ENCODE peak calls at places on chromosome 6, in six cellular contexts. Y is HL-60, B is GM23338, E is HCT116, Q is Panc1, V is vagina. H is an unnamed sample.

GRCh38 chr6:322940-323729 is 30.8 kb downstream of the DUSP22 start:
- DNase-seq in Y (no peak), B (no peak), E (no peak), Q (no peak), V (no peak), H (no peak)

GRCh38 chr6:100152201-100152600 is 158.2 kb upstream of the MCHR2 start:
- DNase-seq in Y (no peak), B (no peak), E (no peak), Q (no peak), V (no peak), H (no peak)

GRCh38 chr6:14530385-14530784 is 412.8 kb downstream of the CD83 start:
- DNase-seq in Y (no peak), B (no peak), E (no peak), Q (no peak), V (no peak), H (no peak)

GRCh38 chr6:42758756-42759430 is 13.0 kb upstream of the TBCC start:
- DNase-seq in Y (no peak), B (no peak), E (no peak), Q (no peak), V (no peak), H (no peak)

GRCh38 chr6:81753709-81754678 is 1.5 kb upstream of the TENT5A start:
- DNase-seq in Y (peak; percentile 95), B (peak; percentile 77), E (peak; percentile 34), Q (no peak), V (no peak), H (peak; percentile 79)

GRCh38 chr6:11654876-11655275 is 117.3 kb downstream of the TMEM170B start:
- DNase-seq in Y (no peak), B (no peak), E (no peak), Q (no peak), V (no peak), H (no peak)

GRCh38 chr6:107590378-107590777 is 100.5 kb downstream of the SOBP start:
- DNase-seq in Y (no peak), B (peak; percentile 28), E (no peak), Q (no peak), V (no peak), H (no peak)

GRCh38 chr6:90131091-90131490 is 165.6 kb downstream of the BACH2 start:
- DNase-seq in Y (no peak), B (no peak), E (no peak), Q (no peak), V (no peak), H (no peak)

GRCh38 chr6:30612213-30612612 is 4.8 kb downstream of the PPP1R10 start:
- DNase-seq in Y (no peak), B (no peak), E (no peak), Q (no peak), V (no peak), H (no peak)

GRCh38 chr6:47464052-47464451 is 13.5 kb upstream of the CD2AP start:
- DNase-seq in Y (no peak), B (no peak), E (no peak), Q (no peak), V (no peak), H (no peak)

GRCh38 chr6:16239798-16240123 is 1.4 kb downstream of the GMPR start:
- DNase-seq in Y (no peak), B (peak; percentile 81), E (peak; percentile 86), Q (no peak), V (no peak), H (no peak)

GRCh38 chr6:19121516-19121915 is 715.7 kb upstream of the ID4 start:
- DNase-seq in Y (no peak), B (no peak), E (no peak), Q (no peak), V (no peak), H (no peak)

GRCh38 chr6:136784910-136785746 is 7.1 kb downstream of the MAP3K5 start:
- DNase-seq in Y (peak; percentile 94), B (no peak), E (no peak), Q (no peak), V (no peak), H (no peak)

GRCh38 chr6:165967768-165968408 is 199.8 kb downstream of the TBXT start:
- DNase-seq in Y (no peak), B (no peak), E (no peak), Q (no peak), V (no peak), H (no peak)

GRCh38 chr6:132768051-132768517 is 10.4 kb upstream of the VNN2 start:
- DNase-seq in Y (peak; percentile 62), B (peak; percentile 88), E (peak; percentile 40), Q (no peak), V (no peak), H (no peak)

GRCh38 chr6:86193821-86194220 is 551.1 kb upstream of the SYNCRIP start:
- DNase-seq in Y (no peak), B (no peak), E (no peak), Q (no peak), V (no peak), H (no peak)

GRCh38 chr6:135212935-135213334 is 31.8 kb downstream of the MYB start:
- DNase-seq in Y (no peak), B (no peak), E (no peak), Q (no peak), V (no peak), H (no peak)

GRCh38 chr6:110566346-110567125 is 90.1 kb upstream of the SLC22A16 start:
- DNase-seq in Y (no peak), B (no peak), E (no peak), Q (no peak), V (no peak), H (no peak)

GRCh38 chr6:117496383-117496990 is 14.0 kb downstream of the DCBLD1 start:
- DNase-seq in Y (no peak), B (no peak), E (no peak), Q (no peak), V (no peak), H (no peak)

GRCh38 chr6:41784581-41785171 is 2.8 kb upstream of the TOMM6 start:
- DNase-seq in Y (no peak), B (peak; percentile 57), E (no peak), Q (no peak), V (no peak), H (no peak)

GRCh38 chr6:163252132-163252729 is 162.3 kb upstream of the QKI start:
- DNase-seq in Y (no peak), B (no peak), E (no peak), Q (no peak), V (no peak), H (no peak)

GRCh38 chr6:125919618-125920017 is 37.0 kb upstream of the HINT3 start:
- DNase-seq in Y (no peak), B (no peak), E (no peak), Q (no peak), V (no peak), H (no peak)

GRCh38 chr6:63307581-63308246 is 12.1 kb downstream of the LGSN start:
- DNase-seq in Y (peak; percentile 37), B (peak; percentile 66), E (peak; percentile 47), Q (peak; percentile 51), V (no peak), H (no peak)

GRCh38 chr6:70530023-70530422 is 36.7 kb upstream of the SDHAF4 start:
- DNase-seq in Y (no peak), B (no peak), E (no peak), Q (no peak), V (no peak), H (no peak)
- TF ChIP-seq CTCF in Y (no peak), B (no peak), E (no peak), Q (no peak), V (no peak), H (no peak)

GRCh38 chr6:157198425-157199279 is 124.7 kb downstream of the TMEM242 start:
- DNase-seq in Y (no peak), B (no peak), E (no peak), Q (no peak), V (no peak), H (peak; percentile 95)
- TF ChIP-seq POLR2AphosphoS5 in Y (no peak), B (no peak), E (no peak), Q (no peak), V (peak; percentile 17), H (peak; percentile 89)

GRCh38 chr6:8065519-8065911 is 1.3 kb upstream of the BLOC1S5 start:
- DNase-seq in Y (no peak), B (no peak), E (no peak), Q (no peak), V (no peak), H (no peak)
- H3K27ac ChIP-seq in Y (no peak overlapping the region), B (peak overlapping the region; percentile 41), E (no peak overlapping the region), Q (peak overlapping the region; percentile 97), V (no peak overlapping the region), H (no peak overlapping the region)

DNA sequence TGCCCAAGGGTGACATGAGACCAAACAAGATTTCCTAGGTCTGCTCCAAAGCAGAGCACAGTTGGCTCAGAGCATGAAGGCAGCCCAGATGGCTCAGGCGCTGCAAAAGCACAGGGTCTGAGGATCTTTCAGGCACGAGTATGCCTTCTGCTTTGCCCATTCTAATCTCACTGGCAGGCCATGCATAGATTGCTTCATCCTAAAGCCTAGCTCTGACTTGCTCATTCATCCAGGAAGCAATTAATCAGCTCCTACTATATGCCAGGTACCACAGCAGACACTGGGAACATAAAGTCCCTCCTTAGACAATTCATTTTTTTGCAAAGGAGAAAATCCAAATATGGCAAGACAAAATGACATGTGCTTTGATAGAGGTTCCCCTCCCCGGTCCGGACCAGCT is 31.2 kb downstream of the GPLD1 start:
- DNase-seq in Y (no peak), B (no peak), E (no peak), Q (no peak), V (no peak), H (no peak)
- TF ChIP-seq CTCF in Y (no peak), B (no peak), E (no peak), Q (no peak), V (no peak), H (no peak)

DNA sequence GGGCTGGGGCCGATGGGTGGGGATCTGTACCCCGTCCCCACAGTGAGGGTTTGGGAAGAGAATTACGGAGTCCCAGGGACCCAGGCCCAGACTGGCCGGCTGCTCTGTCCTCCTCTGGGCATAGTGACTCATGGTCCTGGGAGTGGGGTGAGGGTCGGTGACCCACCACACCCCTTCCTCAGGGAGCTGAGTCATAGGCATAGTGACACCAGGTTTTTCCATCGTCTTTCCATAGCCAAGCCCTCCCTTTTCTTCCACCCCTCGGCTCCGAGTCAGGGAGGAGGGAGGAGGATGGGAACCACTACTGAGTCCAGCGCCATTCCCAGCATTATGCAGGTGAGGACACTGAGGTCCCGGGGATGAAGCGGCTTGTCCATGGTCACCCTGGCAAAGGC is 8.9 kb downstream of the CYP21A2 start:
- DNase-seq in Y (no peak), B (no peak), E (peak; percentile 21), Q (no peak), V (no peak), H (no peak)
- TF ChIP-seq POLR2AphosphoS5 in Y (no peak), B (no peak), E (no peak), Q (no peak), V (peak; percentile 84), H (no peak)

GRCh38 chr6:3351105-3351676 is 92.4 kb downstream of the PSMG4 start:
- DNase-seq in Y (no peak), B (no peak), E (no peak), Q (no peak), V (no peak), H (peak; percentile 36)
- H3K27ac ChIP-seq in Y (no peak overlapping the region), B (no peak overlapping the region), E (no peak overlapping the region), Q (no peak overlapping the region), V (peak overlapping the region; percentile 7), H (peak overlapping the region; percentile 57)

GRCh38 chr6:9103876-9104521 is 668.7 kb upstream of the SLC35B3 start:
- DNase-seq in Y (no peak), B (peak; percentile 29), E (no peak), Q (no peak), V (no peak), H (no peak)
- TF ChIP-seq CTCF in Y (no peak), B (peak; percentile 56), E (no peak), Q (no peak), V (no peak), H (no peak)